ENCODE peak calls at places on chromosomes 3 and 15, in nine cellular contexts. S is fibroblast of lung; P is GM12865; L is AG10803; I is tibial artery; F is AG04450; M is HFF-Myc; E is CD8-positive, alpha-beta T cell; U is heart right ventricle. O is an unnamed sample.

GRCh38 chr3:106836906-106837305 is 540.3 kb upstream of the CCDC54 start:
- DNase-seq in S (no peak), M (no peak), E (no peak), P (no peak), U (no peak), F (no peak), I (no peak), L (no peak), O (no peak)

GRCh38 chr15:100571592-100572167 is 30.3 kb downstream of the LINS1 start:
- DNase-seq in L (no peak), I (no peak), E (no peak), P (peak; percentile 5), F (no peak), U (no peak), M (no peak), S (no peak), O (no peak)

GRCh38 chr3:148643389-148643840 is 54.3 kb upstream of the AGTR1 start:
- DNase-seq in M (no peak), L (peak; percentile 86), E (no peak), P (no peak), S (peak; percentile 91), F (peak; percentile 38), I (no peak), U (no peak), O (peak; percentile 48)

GRCh38 chr3:120559228-120560061 is 36.7 kb upstream of the NDUFB4 start:
- DNase-seq in M (peak; percentile 69), E (no peak), P (no peak), S (peak; percentile 36), L (peak; percentile 59), F (peak; percentile 26), U (peak; percentile 62), I (no peak), O (no peak)

GRCh38 chr15:68843425-68844311 is 23.0 kb upstream of the ANP32A start:
- DNase-seq in P (no peak), L (no peak), U (peak; percentile 15), I (no peak), M (no peak), F (no peak), S (peak; percentile 27), E (no peak), O (no peak)

GRCh38 chr3:178223876-178224275 is 312.4 kb upstream of the KCNMB2 start:
- DNase-seq in E (no peak), U (no peak), P (no peak), M (no peak), I (no peak), L (peak; percentile 34), F (no peak), S (no peak), O (no peak)

GRCh38 chr15:25859838-25860645 is 3.1 kb downstream of the ATP10A start:
- DNase-seq in P (no peak), E (no peak), F (no peak), U (no peak), M (no peak), S (peak; percentile 6), I (peak; percentile 58), L (peak; percentile 37), O (no peak)

GRCh38 chr3:158091526-158091925 is 14.7 kb downstream of the SHOX2 start:
- DNase-seq in E (no peak), S (peak; percentile 64), U (no peak), F (no peak), I (no peak), L (peak; percentile 55), M (peak; percentile 88), P (no peak), O (no peak)

GRCh38 chr3:128301186-128302023 is 148.1 kb downstream of the EEFSEC start:
- DNase-seq in F (no peak), P (no peak), M (no peak), E (no peak), L (no peak), I (no peak), S (no peak), U (no peak), O (no peak)

GRCh38 chr15:60523056-60523455 is 44.1 kb upstream of the ICE2 start:
- DNase-seq in I (no peak), E (no peak), F (no peak), U (no peak), M (no peak), S (peak; percentile 44), L (peak; percentile 62), P (no peak), O (no peak)

GRCh38 chr3:189103208-189103607 is 68.6 kb upstream of the TPRG1 start:
- DNase-seq in U (no peak), M (no peak), I (no peak), S (no peak), F (no peak), L (no peak), P (no peak), E (no peak), O (no peak)

GRCh38 chr3:134353831-134354611 is 20.2 kb downstream of the AMOTL2 start:
- DNase-seq in U (no peak), F (no peak), L (peak; percentile 52), M (no peak), P (no peak), E (no peak), S (no peak), I (no peak), O (no peak)

GRCh38 chr15:62844564-62845235 is 197.8 kb upstream of the TPM1 start:
- DNase-seq in I (no peak), U (no peak), P (no peak), L (peak; percentile 53), E (no peak), M (no peak), S (no peak), F (no peak), O (no peak)

GRCh38 chr3:108088146-108088545 is 2.7 kb downstream of the CD47 start:
- DNase-seq in P (no peak), I (no peak), L (no peak), M (no peak), U (no peak), S (no peak), F (no peak), E (no peak), O (no peak)

GRCh38 chr15:28881600-28881999 is 4.2 kb upstream of the APBA2 start:
- DNase-seq in I (no peak), P (no peak), M (no peak), L (no peak), F (no peak), U (no peak), E (no peak), S (peak; percentile 14), O (no peak)

GRCh38 chr15:28879551-28879950 is 6.2 kb upstream of the APBA2 start:
- DNase-seq in U (no peak), S (no peak), P (no peak), I (no peak), F (no peak), L (no peak), M (no peak), E (no peak), O (no peak)

GRCh38 chr15:28878209-28878608 is 7.6 kb upstream of the APBA2 start:
- DNase-seq in S (no peak), F (no peak), U (no peak), I (no peak), M (no peak), E (no peak), L (no peak), P (no peak), O (no peak)

GRCh38 chr15:28880680-28881079 is 5.1 kb upstream of the APBA2 start:
- DNase-seq in M (no peak), U (no peak), F (no peak), P (no peak), I (no peak), S (no peak), E (no peak), L (no peak), O (no peak)

GRCh38 chr15:28881170-28881569 is 4.6 kb upstream of the APBA2 start:
- DNase-seq in E (no peak), L (no peak), U (no peak), M (no peak), S (peak; percentile 58), I (no peak), F (no peak), P (no peak), O (no peak)
- TF ChIP-seq CTCF in E (no peak), L (no peak), U (no peak), M (peak; percentile 3), S (peak; percentile 26), I (no peak), F (peak; percentile 27), P (no peak), O (peak; percentile 34)

DNA sequence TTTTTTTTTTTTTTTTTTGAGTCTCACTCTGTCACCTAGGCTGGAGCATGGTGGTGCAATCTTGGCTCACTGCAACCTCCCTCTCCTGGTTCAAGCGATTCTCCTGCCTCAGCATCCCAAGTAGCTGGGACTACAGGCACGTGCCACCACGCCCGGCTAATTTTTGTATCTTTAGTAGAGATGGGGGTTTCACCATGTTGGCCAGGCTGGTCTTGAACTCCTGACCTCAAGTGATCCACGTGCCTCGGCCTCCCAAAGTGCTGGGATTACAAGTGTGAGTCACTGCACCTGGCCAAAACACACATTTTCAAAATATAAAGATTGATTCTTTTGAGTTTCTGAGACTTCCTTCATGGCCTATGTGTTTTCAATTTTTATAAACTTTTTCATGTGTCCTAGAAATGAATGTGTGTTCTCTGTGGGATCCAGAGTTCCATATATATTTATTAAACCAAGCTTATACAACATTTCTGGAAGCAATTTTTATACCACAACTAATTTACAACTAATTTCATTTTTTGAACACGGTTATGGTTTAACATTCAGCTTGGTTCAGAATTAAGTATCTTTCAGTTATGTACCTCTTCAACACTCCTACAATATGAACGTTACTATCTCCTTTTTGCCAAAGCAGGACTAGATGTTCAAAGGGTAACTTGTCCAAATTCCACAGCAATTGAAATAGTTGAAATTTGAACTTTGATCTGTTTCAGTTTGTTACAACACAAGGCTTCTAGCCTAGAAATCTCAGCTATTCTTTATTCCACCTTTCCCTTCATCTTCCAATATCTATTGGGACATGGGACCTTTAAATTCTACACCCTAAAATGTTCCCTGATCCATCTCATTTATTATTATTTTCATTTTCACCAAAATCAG is 1.5 kb downstream of the ACAD11 start:
- DNase-seq in P (no peak), M (no peak), S (no peak), I (no peak), U (no peak), L (no peak), E (no peak), F (no peak), O (no peak)
- H3K4me3 ChIP-seq in P (peak overlapping the region; percentile 58), M (peak overlapping the region; percentile 82), S (peak overlapping the region; percentile 90), I (peak overlapping the region; percentile 78), U (no peak overlapping the region), L (peak overlapping the region; percentile 78), E (no peak overlapping the region), F (peak overlapping the region; percentile 76), O (no peak overlapping the region)

GRCh38 chr3:143348486-143349327 is 229.1 kb downstream of the CHST2 start:
- DNase-seq in L (no peak), F (no peak), U (no peak), M (no peak), P (peak; percentile 53), I (no peak), E (no peak), S (no peak), O (no peak)
- TF ChIP-seq CTCF in L (peak; percentile 22), F (peak; percentile 2), U (no peak), M (peak; percentile 26), P (peak; percentile 23), I (no peak), E (no peak), S (no peak), O (peak; percentile 20)

DNA sequence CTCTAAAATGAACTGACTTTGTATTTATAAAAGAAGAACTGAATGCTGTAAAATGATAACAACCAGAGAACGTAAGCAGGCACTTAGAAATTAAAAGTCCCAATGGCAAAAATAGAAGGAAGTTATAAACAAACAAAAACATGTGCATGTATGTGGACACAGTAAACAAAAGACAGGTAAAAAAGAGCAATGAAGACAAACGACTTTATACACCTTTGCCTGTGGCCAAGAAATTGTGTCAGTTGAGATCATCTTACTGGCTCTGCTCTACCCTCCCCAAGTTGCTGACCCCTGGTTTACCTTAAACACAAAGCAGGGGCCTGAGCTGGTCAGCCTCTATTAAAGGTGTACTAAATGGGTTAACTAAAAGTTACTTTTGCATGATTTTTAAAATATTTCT is 41.7 kb upstream of the GP5 start:
- DNase-seq in F (no peak), E (no peak), U (no peak), S (no peak), P (no peak), L (no peak), M (no peak), I (no peak), O (no peak)
- H3K4me3 ChIP-seq in F (no peak overlapping the region), E (no peak overlapping the region), U (no peak overlapping the region), S (no peak overlapping the region), P (no peak overlapping the region), L (no peak overlapping the region), M (no peak overlapping the region), I (no peak overlapping the region), O (no peak overlapping the region)

O was measured in retinal pigment epithelial cell.